ENCODE peak calls at places on chromosomes 1 and 21, in six cellular contexts. X, T, S, R, I and Z are unnamed samples.
A peak's percentile ranks its signal among the peaks of the same experiment; 100 is the strongest.

GRCh38 chr1:13801711-13802486 is 101.9 kb downstream of the PRDM2 start:
- DNase-seq in X (no peak), S (no peak), R (no peak), I (no peak), T (no peak), Z (no peak)

GRCh38 chr1:169426174-169426716 is 1.0 kb downstream of the CCDC181 start:
- DNase-seq in X (no peak), R (no peak), I (no peak), S (no peak), T (no peak), Z (peak; percentile 21)

GRCh38 chr21:24895885-24896734 is 711.2 kb downstream of the MRPL39 start:
- DNase-seq in T (no peak), I (peak; percentile 13), R (peak; percentile 25), S (no peak), X (no peak), Z (no peak)

GRCh38 chr1:32754282-32755097 is 51.9 kb upstream of the SYNC start:
- DNase-seq in T (peak; percentile 63), S (peak; percentile 65), I (no peak), X (no peak), R (peak; percentile 42), Z (no peak)

GRCh38 chr1:81803423-81804103 is 2.8 kb downstream of the ADGRL2 start:
- DNase-seq in R (peak; percentile 2), X (no peak), S (no peak), T (no peak), I (no peak), Z (no peak)

GRCh38 chr1:150537732-150538684 is 11.2 kb upstream of the ADAMTSL4 start:
- DNase-seq in I (no peak), X (peak; percentile 39), T (peak; percentile 40), R (peak; percentile 87), S (no peak), Z (no peak)

GRCh38 chr1:213122514-213122929 is 71.5 kb downstream of the RPS6KC1 start:
- DNase-seq in T (no peak), R (peak; percentile 71), S (no peak), X (no peak), I (peak; percentile 18), Z (peak; percentile 16)

GRCh38 chr1:208054485-208054884 is 143.6 kb upstream of the CD34 start:
- DNase-seq in S (no peak), X (no peak), T (no peak), I (no peak), R (no peak), Z (no peak)

GRCh38 chr1:62436039-62436465 is 797 bp upstream of the USP1 start:
- DNase-seq in S (no peak), X (peak; percentile 97), R (no peak), I (peak; percentile 99), T (peak; percentile 98), Z (no peak)

GRCh38 chr1:72827285-72827684 is 544.9 kb upstream of the NEGR1 start:
- DNase-seq in I (no peak), R (no peak), S (no peak), T (no peak), X (no peak), Z (peak; percentile 22)

GRCh38 chr1:27491748-27492700 is 2.1 kb upstream of the WASF2 start:
- DNase-seq in I (peak; percentile 44), X (peak; percentile 62), S (peak; percentile 23), R (no peak), T (peak; percentile 45), Z (no peak)

GRCh38 chr1:184691719-184692324 is 62.8 kb downstream of the EDEM3 start:
- DNase-seq in X (no peak), R (peak; percentile 68), S (no peak), T (no peak), I (no peak), Z (no peak)

GRCh38 chr1:209063816-209064664 is 519.5 kb upstream of the CAMK1G start:
- DNase-seq in I (peak; percentile 34), S (no peak), T (no peak), X (no peak), R (no peak), Z (no peak)

GRCh38 chr1:36207339-36207738 is 16.9 kb upstream of the THRAP3 start:
- DNase-seq in R (peak; percentile 34), X (peak; percentile 53), I (no peak), T (peak; percentile 74), S (no peak), Z (no peak)

GRCh38 chr1:98277111-98277510 is 356.3 kb upstream of the DPYD start:
- DNase-seq in X (no peak), T (no peak), S (no peak), I (no peak), R (peak; percentile 76), Z (peak; percentile 81)

GRCh38 chr1:61397915-61398314 is 315.6 kb downstream of the NFIA start:
- DNase-seq in T (no peak), R (peak; percentile 50), I (no peak), S (no peak), X (no peak), Z (no peak)

GRCh38 chr1:90973897-90974798 is 47.7 kb downstream of the ZNF644 start:
- DNase-seq in R (peak; percentile 61), X (no peak), T (no peak), S (no peak), I (no peak), Z (peak; percentile 21)

GRCh38 chr1:154431586-154432373 is 26.6 kb downstream of the IL6R start:
- DNase-seq in R (peak; percentile 99), S (no peak), X (no peak), T (no peak), I (no peak), Z (peak; percentile 78)

GRCh38 chr21:45847870-45848269 is 133.7 kb upstream of the COL6A1 start:
- DNase-seq in R (no peak), T (no peak), S (no peak), X (no peak), I (no peak), Z (no peak)

GRCh38 chr1:180524915-180525695 is 22.7 kb upstream of the ACBD6 start:
- DNase-seq in X (no peak), S (no peak), R (no peak), T (no peak), I (no peak), Z (no peak)

GRCh38 chr1:209823143-209824041 is 4.4 kb upstream of the UTP25 start:
- DNase-seq in T (no peak), I (no peak), S (peak; percentile 43), R (peak; percentile 78), X (no peak), Z (no peak)

GRCh38 chr1:169859001-169859400 is 34.7 kb downstream of the SCYL3 start:
- DNase-seq in S (no peak), I (no peak), R (no peak), T (no peak), X (no peak), Z (no peak)

GRCh38 chr1:170664828-170665617 is 1.1 kb downstream of the PRRX1 start:
- DNase-seq in I (no peak), R (peak; percentile 61), S (no peak), T (no peak), X (peak; percentile 48), Z (no peak)

GRCh38 chr1:183300828-183301227 is 114.8 kb downstream of the LAMC2 start:
- DNase-seq in T (no peak), I (no peak), S (no peak), X (no peak), R (no peak), Z (no peak)

GRCh38 chr1:11847667-11848445 is at the start of gene NPPA:
- DNase-seq in S (no peak), T (no peak), R (peak; percentile 19), I (no peak), X (no peak), Z (no peak)

GRCh38 chr1:175848329-175848728 is 104.9 kb upstream of the TNR start:
- DNase-seq in X (no peak), T (no peak), S (no peak), R (no peak), I (no peak), Z (no peak)

GRCh38 chr1:111415461-111415860 is 12.1 kb downstream of the OVGP1 start:
- DNase-seq in X (no peak), R (no peak), S (no peak), I (no peak), T (no peak), Z (no peak)

GRCh38 chr1:109630081-109630880 is 10.6 kb downstream of the AMPD2 start:
- DNase-seq in I (no peak), T (no peak), X (no peak), R (no peak), S (no peak), Z (no peak)
- TF ChIP-seq CTCF in I (no peak), T (peak; percentile 31), X (peak; percentile 42), R (no peak), S (peak; percentile 40), Z (peak; percentile 14)

GRCh38 chr21:35257413-35257812 is 208.3 kb upstream of the RUNX1 start:
- DNase-seq in S (no peak), X (peak; percentile 45), T (peak; percentile 48), R (peak; percentile 96), I (no peak), Z (peak; percentile 99)

GRCh38 chr21:35258521-35258920 is 209.4 kb upstream of the RUNX1 start:
- DNase-seq in X (no peak), S (no peak), R (no peak), I (no peak), T (no peak), Z (no peak)

GRCh38 chr21:35254006-35254751 is 205.1 kb upstream of the RUNX1 start:
- DNase-seq in T (no peak), I (no peak), X (no peak), R (peak; percentile 87), S (no peak), Z (no peak)

GRCh38 chr21:35254752-35255138 is 205.6 kb upstream of the RUNX1 start:
- DNase-seq in S (no peak), I (no peak), X (no peak), R (no peak), T (no peak), Z (no peak)

DNA sequence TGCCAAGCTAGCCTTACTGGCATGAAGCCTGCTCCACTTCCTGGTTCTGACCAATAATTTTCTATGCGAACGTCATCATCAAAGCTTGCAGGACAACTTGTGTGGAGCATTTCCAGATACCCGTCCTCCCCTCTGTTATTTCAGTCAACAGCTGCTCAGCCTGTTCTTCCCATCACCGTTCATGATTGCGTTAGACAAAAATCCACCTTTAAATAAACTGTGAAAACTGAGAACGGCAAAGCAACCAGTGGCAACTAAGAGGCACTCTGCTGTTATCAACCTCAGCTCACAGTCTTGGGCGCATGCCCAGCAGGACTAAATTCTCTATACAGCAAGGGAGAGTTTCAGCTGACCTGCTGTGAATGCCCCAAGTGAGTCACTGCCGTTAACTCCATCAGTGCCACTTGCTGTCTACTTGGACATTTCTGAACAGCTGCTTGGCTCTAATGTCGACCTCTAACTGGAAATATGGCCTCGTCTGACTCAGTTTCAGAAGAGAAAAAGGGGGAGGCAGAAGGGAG is 207.4 kb upstream of the RUNX1 start:
- DNase-seq in I (no peak), X (peak; percentile 79), S (no peak), R (peak; percentile 100), T (peak; percentile 83), Z (peak; percentile 99)
- TF ChIP-seq CTCF in I (no peak), X (no peak), S (no peak), R (no peak), T (no peak), Z (no peak)

GRCh38 chr1:197775282-197776262 is at the start of gene DENND1B:
- DNase-seq in I (peak; percentile 94), X (peak; percentile 44), R (peak; percentile 61), T (peak; percentile 93), S (peak; percentile 78), Z (peak; percentile 52)
- TF ChIP-seq CTCF in I (no peak), X (no peak), R (no peak), T (peak; percentile 12), S (no peak), Z (peak; percentile 2)

GRCh38 chr1:162488219-162488618 is 9.4 kb upstream of the UHMK1 start:
- DNase-seq in S (no peak), I (no peak), X (no peak), T (no peak), R (no peak), Z (no peak)

GRCh38 chr1:162485236-162485635 is 12.4 kb upstream of the UHMK1 start:
- DNase-seq in R (peak; percentile 18), T (no peak), S (no peak), I (no peak), X (no peak), Z (no peak)

GRCh38 chr1:162487241-162487640 is 10.4 kb upstream of the UHMK1 start:
- DNase-seq in T (no peak), S (no peak), R (no peak), I (no peak), X (no peak), Z (no peak)
- TF ChIP-seq CTCF in T (no peak), S (no peak), R (no peak), I (no peak), X (no peak), Z (no peak)